ENCODE peak calls at places on chromosomes 1 and 21, in five cellular contexts. One of them, this sample, is unnamed.

GRCh38 chr1:64228181-64228957 is 24.9 kb downstream of the UBE2U start:
- DNase-seq in NCI-H1092 treated with DMSO at 0.1 percent for 48 hours: no peak
- DNase-seq in germinal center: no peak
- DNase-seq in uterus: no peak
- DNase-seq in kidney epithelial cell: no peak
- DNase-seq in this sample: no peak

GRCh38 chr1:22064751-22065402 is 12.4 kb downstream of the CDC42 start:
- DNase-seq in NCI-H1092 treated with DMSO at 0.1 percent for 48 hours: no peak
- DNase-seq in germinal center: no peak
- DNase-seq in uterus: no peak
- DNase-seq in kidney epithelial cell: no peak
- DNase-seq in this sample: no peak

GRCh38 chr1:206021796-206022365 is 1.8 kb downstream of the CTSE start:
- DNase-seq in NCI-H1092 treated with DMSO at 0.1 percent for 48 hours: no peak
- DNase-seq in germinal center: no peak
- DNase-seq in uterus: no peak
- DNase-seq in kidney epithelial cell: no peak
- DNase-seq in this sample: no peak

GRCh38 chr1:58902830-58903229 is 119.0 kb upstream of the JUN start:
- DNase-seq in NCI-H1092 treated with DMSO at 0.1 percent for 48 hours: no peak
- DNase-seq in germinal center: no peak
- DNase-seq in uterus: no peak
- DNase-seq in kidney epithelial cell: no peak
- DNase-seq in this sample: no peak

GRCh38 chr1:99988210-99988765 is 18.5 kb downstream of the SLC35A3 start:
- DNase-seq in NCI-H1092 treated with DMSO at 0.1 percent for 48 hours: no peak
- DNase-seq in germinal center: no peak
- DNase-seq in uterus: no peak
- DNase-seq in kidney epithelial cell: no peak
- DNase-seq in this sample: no peak

GRCh38 chr1:81547912-81548303 is 252.8 kb upstream of the ADGRL2 start:
- DNase-seq in NCI-H1092 treated with DMSO at 0.1 percent for 48 hours: no peak
- DNase-seq in germinal center: no peak
- DNase-seq in uterus: no peak
- DNase-seq in kidney epithelial cell: no peak
- DNase-seq in this sample: no peak

GRCh38 chr21:45986316-45987051 is 4.9 kb downstream of the COL6A1 start:
- DNase-seq in NCI-H1092 treated with DMSO at 0.1 percent for 48 hours: no peak
- DNase-seq in germinal center: no peak
- DNase-seq in uterus: peak; percentile 16
- DNase-seq in kidney epithelial cell: no peak
- DNase-seq in this sample: no peak

GRCh38 chr1:22680736-22681135 is 27.7 kb downstream of the C1QB start:
- DNase-seq in NCI-H1092 treated with DMSO at 0.1 percent for 48 hours: peak; percentile 32
- DNase-seq in germinal center: no peak
- DNase-seq in uterus: no peak
- DNase-seq in kidney epithelial cell: no peak
- DNase-seq in this sample: no peak

GRCh38 chr1:218996362-218996761 is 177.3 kb upstream of the LYPLAL1 start:
- DNase-seq in NCI-H1092 treated with DMSO at 0.1 percent for 48 hours: no peak
- DNase-seq in germinal center: no peak
- DNase-seq in uterus: no peak
- DNase-seq in kidney epithelial cell: no peak
- DNase-seq in this sample: no peak

GRCh38 chr1:925532-926421 is 2.1 kb downstream of the SAMD11 start:
- DNase-seq in NCI-H1092 treated with DMSO at 0.1 percent for 48 hours: no peak
- DNase-seq in germinal center: no peak
- DNase-seq in uterus: no peak
- DNase-seq in kidney epithelial cell: no peak
- DNase-seq in this sample: no peak

GRCh38 chr1:230570724-230571390 is 71.4 kb upstream of the COG2 start:
- DNase-seq in NCI-H1092 treated with DMSO at 0.1 percent for 48 hours: no peak
- DNase-seq in germinal center: no peak
- DNase-seq in uterus: no peak
- DNase-seq in kidney epithelial cell: no peak
- DNase-seq in this sample: no peak

GRCh38 chr1:15337656-15338402 is 71.9 kb upstream of the EFHD2 start:
- DNase-seq in NCI-H1092 treated with DMSO at 0.1 percent for 48 hours: no peak
- DNase-seq in germinal center: no peak
- DNase-seq in uterus: no peak
- DNase-seq in kidney epithelial cell: peak; percentile 54
- DNase-seq in this sample: no peak

GRCh38 chr1:16152521-16153087 is 3.3 kb downstream of the EPHA2 start:
- DNase-seq in NCI-H1092 treated with DMSO at 0.1 percent for 48 hours: no peak
- DNase-seq in germinal center: no peak
- DNase-seq in uterus: no peak
- DNase-seq in kidney epithelial cell: no peak
- DNase-seq in this sample: no peak

GRCh38 chr1:174040387-174040786 is 18.2 kb upstream of the RC3H1 start:
- DNase-seq in NCI-H1092 treated with DMSO at 0.1 percent for 48 hours: peak; percentile 32
- DNase-seq in germinal center: no peak
- DNase-seq in uterus: no peak
- DNase-seq in kidney epithelial cell: no peak
- DNase-seq in this sample: no peak

GRCh38 chr21:32414579-32415358 is 2.3 kb downstream of the EVA1C start:
- DNase-seq in NCI-H1092 treated with DMSO at 0.1 percent for 48 hours: no peak
- DNase-seq in germinal center: no peak
- DNase-seq in uterus: no peak
- DNase-seq in kidney epithelial cell: no peak
- DNase-seq in this sample: no peak

GRCh38 chr1:7378346-7379130 is 392.6 kb upstream of the VAMP3 start:
- DNase-seq in NCI-H1092 treated with DMSO at 0.1 percent for 48 hours: peak; percentile 38
- DNase-seq in germinal center: no peak
- DNase-seq in uterus: no peak
- DNase-seq in kidney epithelial cell: no peak
- DNase-seq in this sample: peak; percentile 22

GRCh38 chr21:45033791-45034555 is 40.4 kb upstream of the ADARB1 start:
- DNase-seq in NCI-H1092 treated with DMSO at 0.1 percent for 48 hours: no peak
- DNase-seq in germinal center: no peak
- DNase-seq in uterus: peak; percentile 15
- DNase-seq in kidney epithelial cell: no peak
- DNase-seq in this sample: no peak

GRCh38 chr1:27940297-27940696 is 5.5 kb downstream of the SMPDL3B start:
- DNase-seq in NCI-H1092 treated with DMSO at 0.1 percent for 48 hours: no peak
- DNase-seq in germinal center: peak; percentile 79
- DNase-seq in uterus: no peak
- DNase-seq in kidney epithelial cell: no peak
- DNase-seq in this sample: no peak

GRCh38 chr1:183569141-183569540 is 21.1 kb downstream of the NCF2 start:
- DNase-seq in NCI-H1092 treated with DMSO at 0.1 percent for 48 hours: no peak
- DNase-seq in germinal center: no peak
- DNase-seq in uterus: no peak
- DNase-seq in kidney epithelial cell: peak; percentile 60
- DNase-seq in this sample: no peak

GRCh38 chr1:39034114-39034654 is 8.0 kb downstream of the NDUFS5 start:
- DNase-seq in NCI-H1092 treated with DMSO at 0.1 percent for 48 hours: no peak
- DNase-seq in germinal center: no peak
- DNase-seq in uterus: no peak
- DNase-seq in kidney epithelial cell: no peak
- DNase-seq in this sample: no peak

GRCh38 chr1:181021811-181022434 is 747 bp downstream of the STX6 start:
- DNase-seq in NCI-H1092 treated with DMSO at 0.1 percent for 48 hours: peak; percentile 51
- DNase-seq in germinal center: peak; percentile 61
- DNase-seq in uterus: peak; percentile 72
- DNase-seq in kidney epithelial cell: no peak
- DNase-seq in this sample: peak; percentile 70

GRCh38 chr21:45006536-45007079 is 66.8 kb downstream of the SLX9 start:
- DNase-seq in NCI-H1092 treated with DMSO at 0.1 percent for 48 hours: no peak
- DNase-seq in germinal center: no peak
- DNase-seq in uterus: no peak
- DNase-seq in kidney epithelial cell: no peak
- DNase-seq in this sample: no peak

GRCh38 chr1:51750729-51751128 is 127.8 kb downstream of the NRDC start:
- DNase-seq in NCI-H1092 treated with DMSO at 0.1 percent for 48 hours: no peak
- DNase-seq in germinal center: no peak
- DNase-seq in uterus: no peak
- DNase-seq in kidney epithelial cell: no peak
- DNase-seq in this sample: no peak

GRCh38 chr1:161037661-161038522 is 872 bp downstream of the TSTD1 start:
- DNase-seq in NCI-H1092 treated with DMSO at 0.1 percent for 48 hours: no peak
- DNase-seq in germinal center: no peak
- DNase-seq in uterus: no peak
- DNase-seq in kidney epithelial cell: no peak
- DNase-seq in this sample: peak; percentile 55

GRCh38 chr1:222225171-222225570 is 322.7 kb downstream of the HHIPL2 start:
- DNase-seq in NCI-H1092 treated with DMSO at 0.1 percent for 48 hours: no peak
- DNase-seq in germinal center: no peak
- DNase-seq in uterus: no peak
- DNase-seq in kidney epithelial cell: no peak
- DNase-seq in this sample: no peak

GRCh38 chr21:38077504-38077903 is 161.2 kb upstream of the KCNJ6 start:
- DNase-seq in NCI-H1092 treated with DMSO at 0.1 percent for 48 hours: no peak
- DNase-seq in germinal center: no peak
- DNase-seq in uterus: no peak
- DNase-seq in kidney epithelial cell: no peak
- DNase-seq in this sample: no peak

GRCh38 chr1:196063307-196063706 is 544.9 kb downstream of the KCNT2 start:
- DNase-seq in NCI-H1092 treated with DMSO at 0.1 percent for 48 hours: no peak
- DNase-seq in germinal center: no peak
- DNase-seq in uterus: no peak
- DNase-seq in kidney epithelial cell: no peak
- DNase-seq in this sample: no peak

GRCh38 chr1:119648620-119649004 is 546 bp upstream of the ZNF697 start:
- DNase-seq in NCI-H1092 treated with DMSO at 0.1 percent for 48 hours: no peak
- DNase-seq in germinal center: no peak
- DNase-seq in uterus: peak; percentile 23
- DNase-seq in kidney epithelial cell: no peak
- DNase-seq in this sample: no peak

GRCh38 chr1:20626524-20626923 is 6.7 kb upstream of the PINK1 start:
- DNase-seq in NCI-H1092 treated with DMSO at 0.1 percent for 48 hours: no peak
- DNase-seq in germinal center: no peak
- DNase-seq in uterus: no peak
- DNase-seq in kidney epithelial cell: no peak
- DNase-seq in this sample: no peak

GRCh38 chr1:43056981-43057391 is 98.3 kb upstream of the SLC2A1 start:
- DNase-seq in NCI-H1092 treated with DMSO at 0.1 percent for 48 hours: no peak
- DNase-seq in germinal center: no peak
- DNase-seq in uterus: peak; percentile 36
- DNase-seq in kidney epithelial cell: no peak
- DNase-seq in this sample: no peak

GRCh38 chr1:54463259-54464030 is 57.3 kb upstream of the SSBP3 start:
- DNase-seq in NCI-H1092 treated with DMSO at 0.1 percent for 48 hours: no peak
- DNase-seq in germinal center: no peak
- DNase-seq in uterus: no peak
- DNase-seq in kidney epithelial cell: no peak
- DNase-seq in this sample: no peak

GRCh38 chr1:241310451-241310850 is 46.6 kb downstream of the RGS7 start:
- DNase-seq in NCI-H1092 treated with DMSO at 0.1 percent for 48 hours: no peak
- DNase-seq in germinal center: no peak
- DNase-seq in uterus: no peak
- DNase-seq in kidney epithelial cell: peak; percentile 7
- DNase-seq in this sample: no peak

GRCh38 chr1:152347116-152347728 is 12.6 kb downstream of the FLG2 start:
- DNase-seq in NCI-H1092 treated with DMSO at 0.1 percent for 48 hours: peak; percentile 4
- DNase-seq in germinal center: peak; percentile 3
- DNase-seq in uterus: no peak
- DNase-seq in kidney epithelial cell: peak; percentile 32
- DNase-seq in this sample: peak; percentile 45

GRCh38 chr1:76425104-76425842 is 350.7 kb downstream of the ST6GALNAC3 start:
- DNase-seq in NCI-H1092 treated with DMSO at 0.1 percent for 48 hours: no peak
- DNase-seq in germinal center: no peak
- DNase-seq in uterus: no peak
- DNase-seq in kidney epithelial cell: no peak
- DNase-seq in this sample: no peak

GRCh38 chr1:68188644-68189340 is 43.5 kb downstream of the WLS start:
- DNase-seq in NCI-H1092 treated with DMSO at 0.1 percent for 48 hours: no peak
- DNase-seq in germinal center: no peak
- DNase-seq in uterus: no peak
- DNase-seq in kidney epithelial cell: no peak
- DNase-seq in this sample: no peak

This sample was measured in ureter.